ENCODE peak calls at places on chromosomes 3 and 15, in four cellular contexts. One of them, this sample, is unnamed.

GRCh38 chr15:25391971-25392733 is 46.7 kb downstream of the UBE3A start:
- DNase-seq in HepG2: no peak
- DNase-seq in WTC11: no peak
- DNase-seq in K562: no peak
- DNase-seq in this sample: no peak

GRCh38 chr15:50330921-50331320 is 24.1 kb downstream of the GABPB1 start:
- DNase-seq in HepG2: no peak
- DNase-seq in WTC11: no peak
- DNase-seq in K562: no peak
- DNase-seq in this sample: no peak

GRCh38 chr3:52848617-52849016 is 13.8 kb upstream of the MUSTN1 start:
- DNase-seq in HepG2: no peak
- DNase-seq in WTC11: no peak
- DNase-seq in K562: no peak
- DNase-seq in this sample: no peak

GRCh38 chr3:122794779-122795673 is at the start of gene SLC49A4:
- DNase-seq in HepG2: peak
- DNase-seq in WTC11: peak
- DNase-seq in K562: peak
- DNase-seq in this sample: peak

GRCh38 chr3:8646313-8646938 is 1.8 kb upstream of the SSUH2 start:
- DNase-seq in HepG2: no peak
- DNase-seq in WTC11: no peak
- DNase-seq in K562: no peak
- DNase-seq in this sample: no peak

GRCh38 chr3:65785065-65785645 is 253.6 kb downstream of the MAGI1 start:
- DNase-seq in HepG2: peak
- DNase-seq in WTC11: no peak
- DNase-seq in K562: peak
- DNase-seq in this sample: peak

GRCh38 chr15:90126022-90126421 is 23.8 kb upstream of the IDH2 start:
- DNase-seq in HepG2: peak
- DNase-seq in WTC11: no peak
- DNase-seq in K562: no peak
- DNase-seq in this sample: no peak

GRCh38 chr3:132854856-132855535 is 132.8 kb upstream of the NPHP3 start:
- DNase-seq in HepG2: no peak
- DNase-seq in WTC11: peak
- DNase-seq in K562: no peak
- DNase-seq in this sample: no peak

GRCh38 chr3:152399374-152399773 is 130.6 kb downstream of the MBNL1 start:
- DNase-seq in HepG2: no peak
- DNase-seq in WTC11: no peak
- DNase-seq in K562: no peak
- DNase-seq in this sample: no peak

GRCh38 chr3:195095035-195095703 is 175.8 kb downstream of the XXYLT1 start:
- DNase-seq in HepG2: no peak
- DNase-seq in WTC11: no peak
- DNase-seq in K562: no peak
- DNase-seq in this sample: no peak

GRCh38 chr3:192727032-192727847 is at the start of gene FGF12:
- DNase-seq in HepG2: peak
- DNase-seq in WTC11: peak
- DNase-seq in K562: peak
- DNase-seq in this sample: peak

GRCh38 chr3:147943265-147943945 is 534.2 kb downstream of the ZIC1 start:
- DNase-seq in HepG2: no peak
- DNase-seq in WTC11: no peak
- DNase-seq in K562: no peak
- DNase-seq in this sample: peak

GRCh38 chr3:12670789-12671450 is 7.0 kb upstream of the RAF1 start:
- DNase-seq in HepG2: peak
- DNase-seq in WTC11: no peak
- DNase-seq in K562: no peak
- DNase-seq in this sample: no peak

GRCh38 chr3:155714295-155714718 is 30.6 kb downstream of the PLCH1 start:
- DNase-seq in HepG2: peak
- DNase-seq in WTC11: peak
- DNase-seq in K562: no peak
- DNase-seq in this sample: no peak

GRCh38 chr3:72144773-72145505 is 360.0 kb upstream of the PROK2 start:
- DNase-seq in HepG2: peak
- DNase-seq in WTC11: no peak
- DNase-seq in K562: peak
- DNase-seq in this sample: no peak

GRCh38 chr15:78875107-78875914 is 2.6 kb downstream of the MORF4L1 start:
- DNase-seq in HepG2: no peak
- DNase-seq in WTC11: no peak
- DNase-seq in K562: no peak
- DNase-seq in this sample: no peak

GRCh38 chr3:128274837-128275236 is 121.6 kb downstream of the EEFSEC start:
- DNase-seq in HepG2: no peak
- DNase-seq in WTC11: no peak
- DNase-seq in K562: no peak
- DNase-seq in this sample: no peak

GRCh38 chr15:90101130-90101968 is 919 bp downstream of the IDH2 start:
- DNase-seq in HepG2: no peak
- DNase-seq in WTC11: no peak
- DNase-seq in K562: no peak
- DNase-seq in this sample: no peak

GRCh38 chr15:89089316-89090230 is 1.3 kb downstream of the ABHD2 start:
- DNase-seq in HepG2: no peak
- DNase-seq in WTC11: no peak
- DNase-seq in K562: no peak
- DNase-seq in this sample: no peak

GRCh38 chr3:112005091-112005672 is 6.5 kb downstream of the TAGLN3 start:
- DNase-seq in HepG2: no peak
- DNase-seq in WTC11: no peak
- DNase-seq in K562: no peak
- DNase-seq in this sample: no peak

GRCh38 chr3:191051037-191051436 is 148.0 kb upstream of the OSTN start:
- DNase-seq in HepG2: peak
- DNase-seq in WTC11: no peak
- DNase-seq in K562: no peak
- DNase-seq in this sample: peak

GRCh38 chr15:71455107-71455506 is 339.8 kb downstream of the THSD4 start:
- DNase-seq in HepG2: no peak
- DNase-seq in WTC11: no peak
- DNase-seq in K562: no peak
- DNase-seq in this sample: no peak

GRCh38 chr3:20185364-20185732 is 658 bp downstream of the SGO1 start:
- DNase-seq in HepG2: no peak
- DNase-seq in WTC11: no peak
- DNase-seq in K562: no peak
- DNase-seq in this sample: peak

GRCh38 chr3:100518244-100518643 is 25.8 kb downstream of the TMEM45A start:
- DNase-seq in HepG2: no peak
- DNase-seq in WTC11: no peak
- DNase-seq in K562: no peak
- DNase-seq in this sample: no peak
- TF ChIP-seq NR3C1 in HepG2: no peak
- TF ChIP-seq NR3C1 in WTC11: no peak
- TF ChIP-seq NR3C1 in K562: no peak
- TF ChIP-seq NR3C1 in this sample: no peak

DNA sequence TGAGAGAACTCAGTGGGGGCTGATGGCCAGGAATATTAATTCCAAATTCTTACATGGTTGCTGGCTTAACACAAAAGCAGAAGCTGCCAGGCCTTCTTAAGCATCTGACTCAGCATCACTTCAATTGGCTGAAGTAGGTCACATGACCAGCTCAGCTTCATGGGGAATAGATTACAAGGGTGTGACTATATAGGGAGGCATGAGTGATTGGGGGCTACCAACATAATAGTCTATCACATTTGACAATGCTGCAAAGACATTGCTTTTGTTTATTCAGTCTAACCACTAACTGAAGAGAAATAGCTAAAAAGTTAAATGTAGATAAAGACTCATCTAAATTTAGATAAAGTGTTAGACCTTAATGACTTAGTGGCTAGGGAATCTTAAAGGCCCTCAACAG is 101.7 kb upstream of the ANKRD28 start:
- DNase-seq in HepG2: no peak
- DNase-seq in WTC11: no peak
- DNase-seq in K562: peak
- DNase-seq in this sample: no peak
- TF ChIP-seq NR3C1 in HepG2: no peak
- TF ChIP-seq NR3C1 in WTC11: no peak
- TF ChIP-seq NR3C1 in K562: no peak
- TF ChIP-seq NR3C1 in this sample: no peak

GRCh38 chr3:170331143-170331542 is 26.4 kb upstream of the SKIL start:
- DNase-seq in HepG2: peak
- DNase-seq in WTC11: no peak
- DNase-seq in K562: no peak
- DNase-seq in this sample: peak
- TF ChIP-seq NR3C1 in HepG2: no peak
- TF ChIP-seq NR3C1 in WTC11: no peak
- TF ChIP-seq NR3C1 in K562: no peak
- TF ChIP-seq NR3C1 in this sample: no peak

GRCh38 chr15:75606026-75606425 is 19.5 kb downstream of the SNUPN start:
- DNase-seq in HepG2: no peak
- DNase-seq in WTC11: no peak
- DNase-seq in K562: no peak
- DNase-seq in this sample: no peak

DNA sequence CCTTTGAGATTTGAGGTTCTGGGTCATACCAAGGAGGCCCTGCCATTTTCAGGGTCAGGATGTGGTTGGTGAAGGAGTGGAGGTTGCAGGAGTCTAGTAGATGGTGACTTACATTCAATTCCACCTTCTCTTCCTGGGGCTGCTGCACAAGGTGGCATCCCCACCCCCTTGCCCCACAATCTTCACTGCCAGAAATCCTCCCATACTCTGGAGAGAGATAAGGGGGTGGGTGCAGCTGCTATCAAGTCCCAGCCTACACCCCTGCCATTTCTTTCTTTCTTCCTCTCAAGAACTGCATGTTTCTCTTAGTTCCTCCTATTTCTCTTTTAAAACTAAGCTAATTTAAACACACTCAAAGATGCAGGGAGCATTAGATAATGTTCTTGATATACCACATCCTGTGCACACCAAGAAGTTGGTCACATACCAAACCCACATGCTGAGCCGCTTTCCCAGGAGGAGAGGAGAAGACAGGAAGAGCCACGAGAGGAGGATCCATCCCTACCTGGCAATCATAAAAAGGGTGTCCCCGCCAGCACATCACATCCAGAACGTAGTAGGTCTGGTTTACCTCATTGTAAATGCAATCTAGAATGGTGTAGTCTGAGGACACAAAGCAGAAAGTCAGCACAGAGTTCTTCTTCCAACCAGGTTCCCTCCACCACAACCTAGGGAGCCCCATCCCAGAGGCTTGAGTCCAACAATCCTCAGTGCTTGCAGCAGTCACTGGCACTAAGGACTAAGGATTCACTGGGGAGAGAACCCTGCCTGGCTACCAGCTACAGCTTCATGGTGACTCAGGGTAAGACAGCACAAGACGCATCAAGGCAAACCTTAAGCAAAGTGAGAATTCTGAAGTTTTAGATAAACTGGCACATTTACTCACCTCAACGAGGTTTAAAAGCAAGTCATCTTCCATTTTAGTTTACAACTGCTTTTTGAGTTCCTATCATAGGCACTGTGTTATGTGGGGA is 18.5 kb downstream of the SNUPN start:
- DNase-seq in HepG2: no peak
- DNase-seq in WTC11: no peak
- DNase-seq in K562: peak
- DNase-seq in this sample: no peak
- TF ChIP-seq NR3C1 in HepG2: no peak
- TF ChIP-seq NR3C1 in WTC11: no peak
- TF ChIP-seq NR3C1 in K562: no peak
- TF ChIP-seq NR3C1 in this sample: no peak

GRCh38 chr3:15326673-15327072 is 5.7 kb downstream of the SH3BP5 start:
- DNase-seq in HepG2: no peak
- DNase-seq in WTC11: no peak
- DNase-seq in K562: no peak
- DNase-seq in this sample: no peak
- TF ChIP-seq NR3C1 in HepG2: no peak
- TF ChIP-seq NR3C1 in WTC11: no peak
- TF ChIP-seq NR3C1 in K562: no peak
- TF ChIP-seq NR3C1 in this sample: no peak

GRCh38 chr3:196165850-196166249 is 45.4 kb downstream of the ZDHHC19 start:
- DNase-seq in HepG2: no peak
- DNase-seq in WTC11: no peak
- DNase-seq in K562: no peak
- DNase-seq in this sample: no peak

GRCh38 chr3:196164576-196164975 is 46.6 kb downstream of the ZDHHC19 start:
- DNase-seq in HepG2: no peak
- DNase-seq in WTC11: no peak
- DNase-seq in K562: no peak
- DNase-seq in this sample: no peak

GRCh38 chr3:196162679-196163078 is 48.5 kb downstream of the ZDHHC19 start:
- DNase-seq in HepG2: no peak
- DNase-seq in WTC11: no peak
- DNase-seq in K562: no peak
- DNase-seq in this sample: no peak

GRCh38 chr3:196163212-196163611 is 48.0 kb downstream of the ZDHHC19 start:
- DNase-seq in HepG2: no peak
- DNase-seq in WTC11: no peak
- DNase-seq in K562: no peak
- DNase-seq in this sample: no peak

GRCh38 chr3:196163687-196164493 is 47.3 kb downstream of the ZDHHC19 start:
- DNase-seq in HepG2: peak
- DNase-seq in WTC11: no peak
- DNase-seq in K562: no peak
- DNase-seq in this sample: no peak
- TF ChIP-seq NR3C1 in HepG2: no peak
- TF ChIP-seq NR3C1 in WTC11: no peak
- TF ChIP-seq NR3C1 in K562: no peak
- TF ChIP-seq NR3C1 in this sample: no peak

DNA sequence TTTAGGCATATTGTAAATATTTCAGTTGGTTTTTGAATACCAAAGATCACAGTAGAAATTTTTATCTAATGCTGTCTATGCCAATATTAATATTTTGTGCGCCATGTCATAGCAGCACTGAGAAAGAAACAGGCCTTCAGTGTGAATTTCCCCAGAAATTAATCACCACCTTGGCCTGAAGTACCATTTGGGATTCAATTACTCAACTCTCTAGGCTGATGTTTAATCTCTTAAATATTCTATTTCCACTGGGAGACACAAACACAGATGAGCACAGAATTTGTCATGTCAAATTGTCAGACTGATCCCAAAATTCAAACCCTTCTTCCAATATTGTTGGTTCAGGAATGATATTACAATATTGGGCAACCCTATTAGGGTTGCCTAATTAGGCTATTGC is 509.3 kb downstream of the ROBO1 start:
- DNase-seq in HepG2: no peak
- DNase-seq in WTC11: no peak
- DNase-seq in K562: no peak
- DNase-seq in this sample: no peak
- TF ChIP-seq NR3C1 in HepG2: no peak
- TF ChIP-seq NR3C1 in WTC11: no peak
- TF ChIP-seq NR3C1 in K562: no peak
- TF ChIP-seq NR3C1 in this sample: no peak